ENCODE peak calls at places on chromosomes 5 and 9, in four cellular contexts. Y is H9, P is IMR-90, V is mesenchymal stem cell. N is an unnamed sample.

GRCh38 chr5:126139086-126139485 is 284.1 kb upstream of the GRAMD2B start:
- DNase-seq in P (no peak), V (no peak), Y (no peak), N (no peak)

GRCh38 chr5:11675198-11675597 is 229.0 kb downstream of the CTNND2 start:
- DNase-seq in Y (no peak), P (no peak), V (no peak), N (no peak)

GRCh38 chr5:59069438-59070079 is 486.7 kb downstream of the RAB3C start:
- DNase-seq in V (peak), P (peak), Y (no peak), N (peak)

GRCh38 chr5:124546643-124547042 is 199.8 kb downstream of the ZNF608 start:
- DNase-seq in Y (no peak), V (peak), P (peak), N (peak)

GRCh38 chr5:34586117-34586885 is 69.8 kb upstream of the RAI14 start:
- DNase-seq in V (peak), Y (no peak), P (peak), N (no peak)

GRCh38 chr5:138975098-138975847 is 100.1 kb upstream of the LRRTM2 start:
- DNase-seq in P (peak), V (peak), Y (no peak), N (no peak)

GRCh38 chr5:136201870-136202269 is 8.9 kb upstream of the SMIM32 start:
- DNase-seq in Y (no peak), P (no peak), V (no peak), N (no peak)

GRCh38 chr5:17169507-17169906 is 47.9 kb upstream of the BASP1 start:
- DNase-seq in V (peak), P (peak), Y (no peak), N (no peak)

GRCh38 chr5:141866111-141866510 is 12.1 kb downstream of the PCDH1 start:
- DNase-seq in V (no peak), Y (no peak), P (no peak), N (no peak)

DNA sequence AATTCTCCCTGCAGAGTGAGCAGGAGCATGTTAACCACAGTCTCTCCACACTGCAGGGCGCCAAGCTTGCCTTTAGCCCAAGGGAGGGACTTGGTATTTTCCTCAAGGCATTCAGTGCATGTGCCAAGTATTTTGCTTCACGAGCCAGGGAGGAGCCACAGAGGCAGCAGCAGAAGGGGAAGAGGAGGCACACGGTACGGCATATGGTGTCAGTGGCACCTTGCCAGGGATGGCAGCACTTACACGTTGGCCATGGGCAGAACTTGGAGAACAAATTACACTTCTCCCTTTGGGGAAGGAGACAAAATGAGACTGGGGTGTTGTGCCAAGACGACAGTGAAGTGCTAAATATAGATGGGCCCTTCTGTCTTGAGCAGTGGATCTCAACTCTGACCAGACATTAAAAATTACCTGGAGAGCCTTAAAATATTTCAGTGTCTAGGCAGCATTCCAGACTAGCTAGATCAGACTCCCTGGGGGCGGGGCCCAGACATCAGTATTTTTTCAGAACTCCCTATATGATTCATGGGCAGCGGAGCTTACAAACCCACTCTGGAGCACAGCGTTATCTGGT is 155.8 kb downstream of the DRD1 start:
- DNase-seq in Y (no peak), V (no peak), P (peak), N (no peak)
- H3K18ac ChIP-seq in Y (no peak), V (no peak), P (no peak), N (no peak)

GRCh38 chr5:163619951-163620350 is 114.5 kb downstream of the MAT2B start:
- DNase-seq in P (no peak), V (no peak), Y (no peak), N (no peak)
- H2BK5ac ChIP-seq in P (no peak), V (no peak), Y (no peak), N (no peak)

GRCh38 chr5:78974011-78974410 is 11.1 kb downstream of the ARSB start:
- DNase-seq in V (peak), Y (no peak), P (no peak), N (no peak)

GRCh38 chr5:78971998-78972397 is 13.1 kb downstream of the ARSB start:
- DNase-seq in V (no peak), Y (no peak), P (no peak), N (no peak)

GRCh38 chr5:78972654-78973428 is 12.3 kb downstream of the ARSB start:
- DNase-seq in Y (no peak), V (peak), P (peak), N (no peak)

GRCh38 chr5:78964889-78965288 is 20.2 kb downstream of the ARSB start:
- DNase-seq in Y (no peak), V (peak), P (peak), N (peak)

DNA sequence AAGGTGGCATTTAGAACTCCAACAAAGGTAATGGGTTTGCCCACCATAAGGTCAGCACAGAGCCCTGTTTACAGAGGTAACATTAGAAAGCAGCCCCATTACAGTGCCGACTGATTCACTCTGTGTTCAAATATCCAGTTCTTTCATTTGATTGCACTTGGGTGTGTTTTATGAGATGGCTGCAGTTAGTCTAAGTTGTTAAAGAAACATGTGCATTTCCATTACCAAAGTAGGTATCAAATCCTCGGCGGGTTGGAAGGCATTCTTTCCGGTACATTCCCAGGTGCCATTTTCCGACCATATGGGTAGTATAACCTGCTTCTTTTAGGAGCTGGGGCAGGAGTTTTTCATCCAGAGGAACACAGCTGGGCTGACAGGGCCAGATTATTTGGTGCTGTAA is 16.3 kb downstream of the ARSB start:
- DNase-seq in V (no peak), Y (no peak), P (no peak), N (no peak)
- H3K18ac ChIP-seq in V (no peak), Y (no peak), P (no peak), N (no peak)

GRCh38 chr9:91913096-91913495 is 36.9 kb downstream of the ROR2 start:
- DNase-seq in Y (no peak), V (no peak), P (no peak), N (no peak)

GRCh38 chr9:91914404-91914803 is 35.6 kb downstream of the ROR2 start:
- DNase-seq in P (no peak), Y (peak), V (no peak), N (no peak)

GRCh38 chr9:91913986-91914385 is 36.0 kb downstream of the ROR2 start:
- DNase-seq in P (no peak), Y (no peak), V (no peak), N (no peak)

GRCh38 chr9:91915524-91916266 is 34.3 kb downstream of the ROR2 start:
- DNase-seq in V (no peak), Y (no peak), P (no peak), N (no peak)

DNA sequence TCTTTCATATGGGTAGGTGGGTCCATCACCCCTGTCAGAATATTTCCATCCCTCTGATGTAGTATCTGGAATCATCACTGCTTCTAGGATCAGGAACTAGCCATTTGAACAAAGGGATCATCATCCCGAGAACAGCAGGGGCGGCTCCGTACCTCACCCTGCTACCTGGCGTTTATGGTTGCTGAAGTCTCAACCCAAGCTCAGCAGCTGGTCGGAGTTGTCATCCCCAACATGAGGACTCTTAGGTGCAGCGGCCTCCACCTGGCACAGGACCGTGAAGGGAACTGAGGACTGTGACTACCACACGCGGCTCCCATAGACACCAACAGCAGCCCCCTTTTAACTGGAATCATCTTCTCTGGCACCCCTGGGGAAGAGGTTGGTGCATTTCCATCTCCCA is 35.1 kb downstream of the ROR2 start:
- DNase-seq in Y (no peak), V (no peak), P (no peak), N (no peak)
- H2BK5ac ChIP-seq in Y (no peak), V (no peak), P (no peak), N (no peak)

GRCh38 chr5:38536968-38537367 is 19.5 kb downstream of the LIFR start:
- DNase-seq in Y (no peak), P (no peak), V (no peak), N (no peak)
- H3K18ac ChIP-seq in Y (no peak), P (no peak), V (no peak), N (no peak)

GRCh38 chr5:14036514-14036913 is 92.0 kb upstream of the DNAH5 start:
- DNase-seq in P (peak), Y (peak), V (peak), N (no peak)

GRCh38 chr5:14036947-14037346 is 92.5 kb upstream of the DNAH5 start:
- DNase-seq in V (peak), P (peak), Y (no peak), N (no peak)

GRCh38 chr5:14039576-14039975 is 95.1 kb upstream of the DNAH5 start:
- DNase-seq in P (peak), V (no peak), Y (no peak), N (no peak)

GRCh38 chr5:14039063-14039462 is 94.6 kb upstream of the DNAH5 start:
- DNase-seq in V (peak), P (peak), Y (no peak), N (no peak)

GRCh38 chr5:14038341-14038959 is 94.0 kb upstream of the DNAH5 start:
- DNase-seq in Y (no peak), V (peak), P (peak), N (no peak)
- H2BK5ac ChIP-seq in Y (no peak), V (peak), P (peak), N (no peak)

GRCh38 chr9:111095423-111095822 is 57.2 kb upstream of the LPAR1 start:
- DNase-seq in P (peak), Y (no peak), V (peak), N (no peak)
- H3K18ac ChIP-seq in P (peak), Y (no peak), V (no peak), N (no peak)

GRCh38 chr9:114888599-114888998 is 41.8 kb downstream of the TNFSF8 start:
- DNase-seq in V (peak), Y (no peak), P (no peak), N (no peak)
- H2BK5ac ChIP-seq in V (no peak), Y (no peak), P (no peak), N (no peak)

DNA sequence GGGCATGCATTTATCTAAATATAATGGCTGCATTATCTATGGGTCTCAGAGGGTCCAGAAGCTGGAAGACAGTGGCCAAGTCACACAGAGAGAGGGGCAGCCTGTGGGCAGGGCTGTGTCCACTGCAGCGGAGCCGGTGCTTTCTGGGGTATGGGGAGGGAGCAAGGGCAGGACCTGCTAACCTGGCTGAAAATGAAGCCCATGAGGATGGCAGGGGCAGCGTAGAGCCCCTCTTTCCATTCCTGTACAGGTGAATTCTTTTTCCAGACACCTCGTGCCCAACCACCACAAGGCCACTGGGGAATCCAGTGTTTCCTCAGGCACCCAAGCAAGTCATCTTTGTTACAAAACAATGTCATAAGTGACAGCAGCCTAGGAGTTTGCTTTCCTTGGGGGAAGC is 305.9 kb upstream of the IRX4 start:
- DNase-seq in Y (no peak), V (no peak), P (no peak), N (no peak)
- H3K18ac ChIP-seq in Y (no peak), V (no peak), P (no peak), N (no peak)

DNA sequence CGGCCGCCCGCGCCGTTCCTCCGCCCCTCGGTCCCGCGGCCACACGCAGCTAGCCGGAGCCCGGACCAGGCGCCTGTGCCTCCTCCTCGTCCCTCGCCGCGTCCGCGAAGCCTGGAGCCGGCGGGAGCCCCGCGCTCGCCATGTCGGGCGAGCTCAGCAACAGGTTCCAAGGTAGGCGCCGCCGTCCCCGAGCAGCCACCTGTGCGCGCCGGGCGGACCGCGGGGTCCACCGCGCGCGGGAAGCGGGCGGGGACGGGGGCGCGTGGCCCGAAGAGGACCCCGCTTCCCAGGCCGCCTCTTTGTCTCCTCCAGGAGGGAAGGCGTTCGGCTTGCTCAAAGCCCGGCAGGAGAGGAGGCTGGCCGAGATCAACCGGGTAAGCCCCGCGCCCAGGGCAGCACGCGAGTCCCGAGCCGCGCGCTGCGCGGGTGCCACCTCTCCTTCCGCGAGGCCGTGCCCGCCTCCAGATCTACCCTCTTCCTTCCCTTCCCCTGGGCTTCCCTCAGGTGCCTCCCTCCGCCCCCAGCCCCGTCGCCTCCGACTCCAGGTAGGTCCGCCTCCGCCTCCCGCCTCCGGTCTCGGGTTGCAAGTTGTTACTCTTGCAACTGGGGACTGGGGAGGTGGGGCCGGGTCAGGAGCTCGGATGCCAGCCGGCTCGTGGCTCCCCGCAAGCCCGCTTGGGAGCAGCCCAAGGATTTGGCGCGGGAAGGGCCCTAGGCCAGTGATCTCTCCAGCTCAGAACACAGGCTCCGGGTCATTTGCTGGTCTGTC is at the start of gene AIF1L:
- DNase-seq in Y (peak), P (no peak), V (no peak), N (peak)
- H2BK5ac ChIP-seq in Y (no peak), P (no peak), V (no peak), N (peak)

N was measured in neuronal stem cell.